ENCODE peak calls at places on chromosomes 16 and 17, in ten cellular contexts. One of them, this sample, is unnamed.

GRCh38 chr16:88754912-88755744 is 29.9 kb downstream of the PIEZO1 start:
- DNase-seq in HuH-7: peak
- DNase-seq in heart left ventricle: no peak
- DNase-seq in NCI-H1105 treated with DMSO at 0.1 percent for 48 hours: no peak
- DNase-seq in vagina: no peak
- DNase-seq in left ventricle myocardium superior: no peak
- DNase-seq in skeletal muscle cell: no peak
- DNase-seq in progenitor cell of endocrine pancreas: no peak
- DNase-seq in activated effector memory CD4-positive, alpha-beta T cell treated with Interleukin-2 at 50 U/mL for 16 hours: no peak
- DNase-seq in tibial artery: no peak
- DNase-seq in this sample: no peak

GRCh38 chr17:61397086-61397842 is 2.4 kb upstream of the TBX2 start:
- DNase-seq in progenitor cell of endocrine pancreas: no peak
- DNase-seq in left ventricle myocardium superior: peak
- DNase-seq in tibial artery: no peak
- DNase-seq in vagina: no peak
- DNase-seq in NCI-H1105 treated with DMSO at 0.1 percent for 48 hours: no peak
- DNase-seq in activated effector memory CD4-positive, alpha-beta T cell treated with Interleukin-2 at 50 U/mL for 16 hours: no peak
- DNase-seq in skeletal muscle cell: no peak
- DNase-seq in heart left ventricle: peak
- DNase-seq in HuH-7: peak
- DNase-seq in this sample: no peak

GRCh38 chr16:79076039-79076767 is 524.3 kb downstream of the MAF start:
- DNase-seq in progenitor cell of endocrine pancreas: no peak
- DNase-seq in NCI-H1105 treated with DMSO at 0.1 percent for 48 hours: no peak
- DNase-seq in left ventricle myocardium superior: no peak
- DNase-seq in vagina: no peak
- DNase-seq in activated effector memory CD4-positive, alpha-beta T cell treated with Interleukin-2 at 50 U/mL for 16 hours: no peak
- DNase-seq in HuH-7: no peak
- DNase-seq in heart left ventricle: no peak
- DNase-seq in skeletal muscle cell: no peak
- DNase-seq in tibial artery: no peak
- DNase-seq in this sample: no peak

GRCh38 chr17:37490022-37490587 is 414 bp downstream of the DUSP14 start:
- DNase-seq in heart left ventricle: peak
- DNase-seq in left ventricle myocardium superior: peak
- DNase-seq in HuH-7: no peak
- DNase-seq in activated effector memory CD4-positive, alpha-beta T cell treated with Interleukin-2 at 50 U/mL for 16 hours: peak
- DNase-seq in progenitor cell of endocrine pancreas: peak
- DNase-seq in vagina: no peak
- DNase-seq in skeletal muscle cell: no peak
- DNase-seq in NCI-H1105 treated with DMSO at 0.1 percent for 48 hours: peak
- DNase-seq in tibial artery: peak
- DNase-seq in this sample: peak

GRCh38 chr16:77191259-77191969 is 424 bp downstream of the MON1B start:
- DNase-seq in activated effector memory CD4-positive, alpha-beta T cell treated with Interleukin-2 at 50 U/mL for 16 hours: no peak
- DNase-seq in left ventricle myocardium superior: peak
- DNase-seq in skeletal muscle cell: no peak
- DNase-seq in vagina: no peak
- DNase-seq in progenitor cell of endocrine pancreas: no peak
- DNase-seq in tibial artery: no peak
- DNase-seq in NCI-H1105 treated with DMSO at 0.1 percent for 48 hours: no peak
- DNase-seq in HuH-7: no peak
- DNase-seq in heart left ventricle: no peak
- DNase-seq in this sample: no peak

GRCh38 chr17:50534222-50534978 is 1.9 kb downstream of the EPN3 start:
- DNase-seq in progenitor cell of endocrine pancreas: no peak
- DNase-seq in skeletal muscle cell: no peak
- DNase-seq in activated effector memory CD4-positive, alpha-beta T cell treated with Interleukin-2 at 50 U/mL for 16 hours: no peak
- DNase-seq in tibial artery: no peak
- DNase-seq in left ventricle myocardium superior: peak
- DNase-seq in heart left ventricle: no peak
- DNase-seq in NCI-H1105 treated with DMSO at 0.1 percent for 48 hours: no peak
- DNase-seq in HuH-7: no peak
- DNase-seq in vagina: no peak
- DNase-seq in this sample: no peak

GRCh38 chr17:64357191-64357981 is 33.3 kb downstream of the PECAM1 start:
- DNase-seq in progenitor cell of endocrine pancreas: no peak
- DNase-seq in NCI-H1105 treated with DMSO at 0.1 percent for 48 hours: no peak
- DNase-seq in activated effector memory CD4-positive, alpha-beta T cell treated with Interleukin-2 at 50 U/mL for 16 hours: no peak
- DNase-seq in left ventricle myocardium superior: peak
- DNase-seq in heart left ventricle: peak
- DNase-seq in HuH-7: no peak
- DNase-seq in vagina: no peak
- DNase-seq in skeletal muscle cell: peak
- DNase-seq in tibial artery: peak
- DNase-seq in this sample: peak

GRCh38 chr16:73384561-73384960 is 336.6 kb upstream of the ZFHX3 start:
- DNase-seq in activated effector memory CD4-positive, alpha-beta T cell treated with Interleukin-2 at 50 U/mL for 16 hours: no peak
- DNase-seq in HuH-7: no peak
- DNase-seq in NCI-H1105 treated with DMSO at 0.1 percent for 48 hours: no peak
- DNase-seq in heart left ventricle: no peak
- DNase-seq in left ventricle myocardium superior: no peak
- DNase-seq in skeletal muscle cell: no peak
- DNase-seq in progenitor cell of endocrine pancreas: no peak
- DNase-seq in vagina: no peak
- DNase-seq in tibial artery: no peak
- DNase-seq in this sample: no peak